ENCODE peak calls at places on chromosomes 4 and X, in four cellular contexts. V, K, I and A are unnamed samples.

GRCh38 chr4:137819964-137820383 is 287.7 kb upstream of the PCDH18 start:
- DNase-seq in V (peak), K (no peak), I (no peak), A (no peak)

GRCh38 chrX:136620780-136621179 is 27.2 kb upstream of the CD40LG start:
- DNase-seq in V (no peak), K (no peak), I (no peak), A (no peak)

GRCh38 chrX:75156537-75156945 is 458 bp upstream of the ABCB7 start:
- DNase-seq in V (no peak), K (no peak), I (no peak), A (no peak)

GRCh38 chr4:7189066-7189465 is 3.3 kb upstream of the SORCS2 start:
- DNase-seq in V (no peak), K (peak), I (no peak), A (peak)

GRCh38 chr4:8332891-8333331 is 63.4 kb downstream of the HTRA3 start:
- DNase-seq in V (no peak), K (peak), I (no peak), A (no peak)

GRCh38 chr4:173014113-173014558 is 154.5 kb upstream of the GALNT7 start:
- DNase-seq in V (peak), K (no peak), I (no peak), A (no peak)

GRCh38 chr4:185817403-185817818 is 5.4 kb upstream of the SORBS2 start:
- DNase-seq in V (no peak), K (no peak), I (peak), A (no peak)

GRCh38 chr4:177759714-177760113 is 317.5 kb upstream of the AGA start:
- DNase-seq in V (no peak), K (no peak), I (no peak), A (no peak)

GRCh38 chrX:22147214-22147613 is 115.1 kb downstream of the PHEX start:
- DNase-seq in V (no peak), K (no peak), I (no peak), A (no peak)

GRCh38 chr4:74009307-74009706 is 10.8 kb upstream of the CXCL5 start:
- DNase-seq in V (no peak), K (no peak), I (no peak), A (no peak)

GRCh38 chr4:25162566-25162965 is 2.3 kb upstream of the SEPSECS start:
- DNase-seq in V (no peak), K (no peak), I (no peak), A (no peak)

GRCh38 chrX:149456476-149457245 is 48.4 kb downstream of the IDS start:
- DNase-seq in V (no peak), K (no peak), I (no peak), A (no peak)

GRCh38 chr4:129323630-129324029 is 227.7 kb downstream of the C4orf33 start:
- DNase-seq in V (no peak), K (no peak), I (no peak), A (no peak)

GRCh38 chr4:107832275-107832807 is 7.6 kb downstream of the SGMS2 start:
- DNase-seq in V (no peak), K (no peak), I (no peak), A (no peak)

DNA sequence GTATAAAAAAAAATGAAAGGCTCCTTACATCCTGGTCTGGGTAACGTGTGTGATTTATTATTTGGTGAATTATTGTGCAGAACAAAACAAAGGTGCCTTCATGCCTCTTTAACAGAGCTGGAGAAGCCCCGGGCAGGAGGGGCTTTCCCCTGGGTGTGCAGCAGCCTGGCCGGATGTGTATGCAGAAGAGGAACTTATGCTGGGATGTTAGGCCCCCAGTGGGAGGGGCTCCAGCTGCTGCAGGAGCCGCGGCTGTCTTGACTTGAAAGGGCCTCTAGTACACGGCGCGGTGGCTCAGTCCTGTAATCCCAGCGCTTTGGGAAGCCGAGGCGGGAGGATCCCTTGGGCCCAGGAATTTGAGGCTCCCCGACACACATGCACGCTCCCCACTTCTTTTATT is 16.0 kb downstream of the CCNQ start:
- DNase-seq in V (no peak), K (no peak), I (peak), A (no peak)
- TF ChIP-seq EP300 in V (no peak), K (no peak), I (no peak), A (no peak)

DNA sequence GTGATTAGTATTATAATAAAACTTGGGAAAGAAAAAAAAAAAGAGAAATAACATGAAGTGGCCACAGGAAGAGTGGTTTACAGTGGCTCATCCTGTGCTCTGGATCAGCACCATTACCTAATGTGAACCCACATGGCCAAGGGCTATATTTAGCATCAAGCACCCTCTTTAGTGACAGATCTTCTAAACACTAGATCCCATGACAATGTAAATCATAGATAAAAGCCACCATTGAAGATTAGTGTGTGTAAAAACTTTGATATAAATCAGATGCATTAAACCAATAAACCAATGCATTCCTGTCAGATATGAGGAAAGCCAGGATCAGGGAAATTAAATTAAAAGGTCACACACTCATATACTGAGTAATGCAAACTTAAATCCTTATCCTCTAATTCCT is 400.6 kb upstream of the MAGEB18 start:
- DNase-seq in V (no peak), K (no peak), I (no peak), A (no peak)
- TF ChIP-seq EP300 in V (no peak), K (no peak), I (no peak), A (no peak)

GRCh38 chr4:152437561-152437960 is 98.3 kb downstream of the FBXW7 start:
- DNase-seq in V (no peak), K (no peak), I (no peak), A (no peak)
- TF ChIP-seq EP300 in V (no peak), K (no peak), I (no peak), A (no peak)

GRCh38 chrX:71454222-71454621 is 78.7 kb upstream of the OGT start:
- DNase-seq in V (no peak), K (no peak), I (no peak), A (no peak)

GRCh38 chrX:71450433-71451106 is 82.3 kb upstream of the OGT start:
- DNase-seq in V (no peak), K (no peak), I (no peak), A (no peak)
- TF ChIP-seq EP300 in V (no peak), K (no peak), I (no peak), A (no peak)

GRCh38 chr4:81130569-81130968 is 84.5 kb downstream of the PRKG2 start:
- DNase-seq in V (no peak), K (no peak), I (no peak), A (no peak)
- TF ChIP-seq EP300 in V (no peak), K (no peak), I (no peak), A (no peak)

GRCh38 chr4:4269856-4270255 is 20.1 kb downstream of the LYAR start:
- DNase-seq in V (no peak), K (no peak), I (no peak), A (no peak)
- TF ChIP-seq EP300 in V (no peak), K (no peak), I (no peak), A (no peak)

DNA sequence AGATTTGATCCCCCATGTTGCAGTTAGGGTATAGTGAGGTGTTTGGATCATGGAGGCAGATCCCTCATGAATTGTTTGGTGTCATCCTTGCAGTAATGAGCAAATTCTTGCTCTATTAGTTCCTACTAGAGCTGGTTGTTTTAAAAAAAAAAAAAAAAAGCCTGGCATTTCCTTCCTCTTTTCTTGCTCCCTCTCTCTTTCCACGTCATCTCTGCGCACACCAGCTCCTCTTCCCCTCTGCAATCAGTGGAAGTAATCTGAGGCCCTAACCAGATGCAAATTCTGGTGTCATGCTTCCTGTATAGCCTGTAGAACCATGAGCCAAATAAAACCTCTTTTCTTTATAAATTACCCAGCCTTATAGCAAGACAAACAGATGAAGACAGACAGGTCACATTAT is 24.5 kb downstream of the WDR17 start:
- DNase-seq in V (no peak), K (no peak), I (no peak), A (no peak)
- TF ChIP-seq EP300 in V (no peak), K (no peak), I (no peak), A (no peak)